ENCODE peak calls at places on chromosomes 13 and 19, in four cellular contexts. W is HT-29, H is CMK, M is neural progenitor cell. B is an unnamed sample.

GRCh38 chr13:44305845-44306244 is 67.8 kb upstream of the SERP2 start:
- DNase-seq in W (no peak), H (no peak), M (peak; percentile 34), B (no peak)

GRCh38 chr13:24225062-24225461 is 64.5 kb downstream of the SPATA13 start:
- DNase-seq in W (no peak), H (no peak), M (no peak), B (no peak)

GRCh38 chr13:29743229-29743786 is 107.1 kb downstream of the UBL3 start:
- DNase-seq in W (no peak), H (no peak), M (peak; percentile 28), B (no peak)

GRCh38 chr19:39935262-39935661 is 828 bp upstream of the FCGBP start:
- DNase-seq in W (no peak), H (no peak), M (no peak), B (no peak)

GRCh38 chr13:33717775-33718174 is 100.2 kb upstream of the RFC3 start:
- DNase-seq in W (no peak), H (no peak), M (no peak), B (no peak)

GRCh38 chr13:102872531-102872930 is 26.7 kb downstream of the ERCC5 start:
- DNase-seq in W (no peak), H (no peak), M (no peak), B (no peak)

GRCh38 chr19:14440049-14440448 is 6.9 kb downstream of the PKN1 start:
- DNase-seq in W (no peak), H (peak; percentile 94), M (no peak), B (peak; percentile 71)

GRCh38 chr19:48698046-48698445 is 2.3 kb downstream of the FUT2 start:
- DNase-seq in W (peak; percentile 90), H (peak; percentile 86), M (no peak), B (no peak)

GRCh38 chr19:7417671-7418324 is 69.1 kb downstream of the ARHGEF18 start:
- DNase-seq in W (no peak), H (no peak), M (no peak), B (no peak)